ENCODE peak calls at places on chromosomes 4 and X, in seven cellular contexts. D is lower leg skin; J is tibial nerve; H is astrocyte of the spinal cord; Y is colonic mucosa; O is activated T-helper 1 cell treated with anti-CD3 and anti-CD28 coated beads, Interleukin-2, amount 50 U/mL, for 16 hours; Q is SHP77 treated with DMSO at 0.1 percent for 48 hours. Z is an unnamed sample.

GRCh38 chrX:136162827-136163427 is 15.6 kb downstream of the FHL1 start:
- DNase-seq in J (no peak), O (no peak), D (no peak), Q (no peak), Y (peak; percentile 51), H (peak; percentile 50), Z (peak; percentile 63)

GRCh38 chrX:119516157-119516702 is 48.0 kb downstream of the SLC25A5 start:
- DNase-seq in Q (peak; percentile 14), Y (peak; percentile 40), D (no peak), O (no peak), H (peak; percentile 67), J (no peak), Z (peak; percentile 46)

GRCh38 chr4:95318483-95318882 is 230.3 kb downstream of the UNC5C start:
- DNase-seq in D (no peak), H (no peak), Y (no peak), J (no peak), Q (no peak), O (no peak), Z (no peak)

GRCh38 chrX:56232221-56233082 is at the start of gene KLF8:
- DNase-seq in Q (no peak), D (peak; percentile 88), Y (peak; percentile 71), J (peak; percentile 39), O (no peak), H (no peak), Z (peak; percentile 50)

GRCh38 chr4:158176108-158176507 is 3.3 kb upstream of the GASK1B start:
- DNase-seq in D (no peak), H (peak; percentile 15), Q (no peak), Y (peak; percentile 31), J (no peak), O (no peak), Z (no peak)

GRCh38 chr4:147830987-147831386 is 99.1 kb downstream of the ARHGAP10 start:
- DNase-seq in Y (no peak), J (no peak), D (no peak), H (peak; percentile 48), O (no peak), Q (no peak), Z (no peak)

GRCh38 chrX:108001218-108001814 is 19.1 kb upstream of the TEX13B start:
- DNase-seq in D (no peak), J (no peak), Y (no peak), O (no peak), H (peak; percentile 29), Q (peak; percentile 0), Z (peak; percentile 27)

GRCh38 chr4:68748181-68748981 is 67.4 kb upstream of the UGT2B10 start:
- DNase-seq in J (no peak), Y (no peak), Q (no peak), H (no peak), D (no peak), O (no peak), Z (no peak)

GRCh38 chr4:152220201-152220666 is 315.7 kb downstream of the FBXW7 start:
- DNase-seq in O (no peak), D (no peak), J (no peak), H (peak; percentile 21), Q (no peak), Y (no peak), Z (peak; percentile 37)

GRCh38 chrX:41480508-41481260 is 33.5 kb downstream of the NYX start:
- DNase-seq in Y (no peak), D (no peak), H (no peak), Q (no peak), O (no peak), J (no peak), Z (no peak)

GRCh38 chrX:16869393-16870094 is 618 bp downstream of the RBBP7 start:
- DNase-seq in D (no peak), H (peak; percentile 5), J (no peak), O (peak; percentile 37), Y (peak; percentile 23), Q (no peak), Z (peak; percentile 59)

GRCh38 chr4:8921465-8921864 is 49.8 kb upstream of the HMX1 start:
- DNase-seq in Y (peak; percentile 9), Q (no peak), J (no peak), D (peak; percentile 42), O (no peak), H (no peak), Z (no peak)

GRCh38 chr4:57110635-57111546 is 706 bp upstream of the IGFBP7 start:
- DNase-seq in Q (no peak), H (peak; percentile 83), Y (peak; percentile 29), O (no peak), J (peak; percentile 28), D (peak; percentile 87), Z (peak; percentile 11)

GRCh38 chr4:108047199-108047598 is 57.5 kb downstream of the HADH start:
- DNase-seq in O (no peak), D (no peak), Y (no peak), H (no peak), J (no peak), Q (no peak), Z (no peak)

GRCh38 chrX:24748196-24748595 is 54.5 kb downstream of the POLA1 start:
- DNase-seq in Q (no peak), Y (no peak), H (no peak), J (no peak), O (no peak), D (no peak), Z (no peak)

GRCh38 chr4:152293527-152293926 is 242.4 kb downstream of the FBXW7 start:
- DNase-seq in O (no peak), H (no peak), J (no peak), Q (no peak), Y (no peak), D (no peak), Z (no peak)

GRCh38 chrX:12610079-12610478 is 181.1 kb upstream of the PRPS2 start:
- DNase-seq in Y (no peak), J (no peak), H (peak; percentile 10), D (no peak), O (no peak), Q (no peak), Z (no peak)

GRCh38 chrX:134732152-134732551 is 73.9 kb upstream of the PLAC1 start:
- DNase-seq in Q (no peak), Y (no peak), D (no peak), H (no peak), O (no peak), J (no peak), Z (no peak)

GRCh38 chrX:52594658-52595057 is 60.0 kb downstream of the SSX7 start:
- DNase-seq in H (no peak), Y (no peak), O (no peak), D (no peak), J (no peak), Q (no peak), Z (no peak)

GRCh38 chr4:40247350-40247749 is 50.5 kb downstream of the RHOH start:
- DNase-seq in J (no peak), Q (no peak), O (no peak), H (no peak), D (no peak), Y (no peak), Z (peak; percentile 80)

GRCh38 chr4:141350122-141350904 is 129.6 kb downstream of the ZNF330 start:
- DNase-seq in D (no peak), O (no peak), Q (peak; percentile 2), J (no peak), H (peak; percentile 92), Y (peak; percentile 87), Z (no peak)